ENCODE peak calls at places on chromosome 9, in nine cellular contexts. W, J, H, I, B, Y, K, O and Q are unnamed samples.

GRCh38 chr9:8647824-8648223 is 848.2 kb upstream of the DMAC1 start:
- DNase-seq in I (no peak), B (no peak), K (no peak), O (no peak), W (no peak), Y (no peak), H (no peak), J (peak; percentile 44), Q (no peak)

GRCh38 chr9:83906144-83906543 is 15.1 kb downstream of the KIF27 start:
- DNase-seq in B (no peak), O (no peak), I (no peak), H (no peak), Y (no peak), J (no peak), K (no peak), W (no peak), Q (no peak)

GRCh38 chr9:26426732-26427131 is 465.9 kb downstream of the CAAP1 start:
- DNase-seq in I (no peak), B (peak; percentile 37), K (no peak), J (peak; percentile 59), O (no peak), H (no peak), W (no peak), Y (peak; percentile 76), Q (no peak)

GRCh38 chr9:131545003-131545785 is at the start of gene PRRT1B:
- DNase-seq in H (no peak), B (peak; percentile 93), J (peak; percentile 52), K (peak; percentile 75), W (no peak), I (no peak), O (no peak), Y (no peak), Q (no peak)

GRCh38 chr9:130862747-130863146 is 27.7 kb downstream of the ABL1 start:
- DNase-seq in I (no peak), O (no peak), J (no peak), Y (no peak), K (no peak), W (no peak), H (peak; percentile 78), B (no peak), Q (no peak)

GRCh38 chr9:95993342-95993741 is 117.9 kb downstream of the ERCC6L2 start:
- DNase-seq in O (no peak), H (no peak), I (no peak), K (no peak), J (no peak), W (no peak), Y (no peak), B (no peak), Q (no peak)

GRCh38 chr9:34559616-34560546 is 29.6 kb downstream of the CNTFR start:
- DNase-seq in I (peak; percentile 52), H (no peak), W (peak; percentile 68), K (peak; percentile 69), O (no peak), B (no peak), Y (no peak), J (no peak), Q (peak; percentile 44)

GRCh38 chr9:76558465-76558864 is 99.5 kb downstream of the GCNT1 start:
- DNase-seq in J (no peak), O (no peak), W (no peak), H (no peak), Y (no peak), K (no peak), I (no peak), B (no peak), Q (no peak)

GRCh38 chr9:109972026-109973005 is 192.3 kb downstream of the PALM2AKAP2 start:
- DNase-seq in O (no peak), J (peak; percentile 10), H (no peak), K (no peak), I (no peak), W (no peak), B (no peak), Y (no peak), Q (no peak)

GRCh38 chr9:93582115-93582514 is 5.7 kb downstream of the PHF2 start:
- DNase-seq in J (peak; percentile 29), Y (peak; percentile 44), K (peak; percentile 74), H (no peak), B (no peak), I (no peak), O (no peak), W (no peak), Q (peak; percentile 13)

DNA sequence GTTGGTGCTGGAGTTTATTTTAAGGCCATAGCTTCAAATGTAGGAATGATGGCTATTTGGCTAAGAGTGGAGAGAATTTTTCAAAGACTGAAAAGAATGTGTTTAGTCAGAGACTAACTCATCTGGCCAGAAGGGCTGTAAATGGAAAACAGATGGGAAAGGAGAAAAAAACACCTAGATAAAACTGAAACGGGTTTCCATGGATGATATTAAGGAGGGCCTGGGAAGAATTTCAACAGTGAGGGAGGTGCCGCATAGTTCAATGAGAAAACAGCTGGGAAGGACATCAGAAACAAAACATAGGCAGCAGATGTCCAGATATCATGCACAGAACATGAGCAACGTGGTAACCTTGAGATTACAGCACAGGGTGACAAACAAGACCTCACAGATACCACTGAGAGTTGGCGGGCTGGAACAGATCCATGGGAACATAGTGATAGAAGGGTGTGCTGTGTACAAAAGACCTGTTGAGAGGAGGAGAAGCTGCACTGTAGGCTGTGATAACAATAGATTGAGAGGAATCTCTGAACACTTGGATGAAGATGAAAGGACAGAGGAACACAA is 31.2 kb upstream of the RAD23B start:
- DNase-seq in K (peak; percentile 21), W (peak; percentile 39), Y (no peak), H (no peak), O (no peak), B (no peak), I (peak; percentile 94), J (no peak), Q (no peak)
- H3K4me3 ChIP-seq in K (no peak overlapping the region), W (peak overlapping the region; percentile 55), Y (no peak overlapping the region), H (no peak overlapping the region), O (no peak overlapping the region), B (no peak overlapping the region), I (peak overlapping the region; percentile 9), J (no peak overlapping the region), Q (no peak overlapping the region)

GRCh38 chr9:133641861-133642595 is 5.9 kb downstream of the DBH start:
- DNase-seq in W (no peak), I (no peak), K (no peak), H (no peak), Y (no peak), B (peak; percentile 53), J (no peak), O (no peak), Q (no peak)

GRCh38 chr9:133640160-133640559 is 4.0 kb downstream of the DBH start:
- DNase-seq in K (no peak), I (no peak), W (no peak), O (no peak), J (no peak), Y (no peak), H (no peak), B (peak; percentile 52), Q (no peak)

GRCh38 chr9:133639613-133640012 is 3.5 kb downstream of the DBH start:
- DNase-seq in Y (no peak), B (peak; percentile 45), W (no peak), J (no peak), H (no peak), K (no peak), O (no peak), I (no peak), Q (no peak)

GRCh38 chr9:133641396-133641655 is 5.2 kb downstream of the DBH start:
- DNase-seq in O (no peak), W (no peak), B (peak; percentile 48), H (no peak), I (no peak), Y (no peak), J (no peak), K (no peak), Q (no peak)

DNA sequence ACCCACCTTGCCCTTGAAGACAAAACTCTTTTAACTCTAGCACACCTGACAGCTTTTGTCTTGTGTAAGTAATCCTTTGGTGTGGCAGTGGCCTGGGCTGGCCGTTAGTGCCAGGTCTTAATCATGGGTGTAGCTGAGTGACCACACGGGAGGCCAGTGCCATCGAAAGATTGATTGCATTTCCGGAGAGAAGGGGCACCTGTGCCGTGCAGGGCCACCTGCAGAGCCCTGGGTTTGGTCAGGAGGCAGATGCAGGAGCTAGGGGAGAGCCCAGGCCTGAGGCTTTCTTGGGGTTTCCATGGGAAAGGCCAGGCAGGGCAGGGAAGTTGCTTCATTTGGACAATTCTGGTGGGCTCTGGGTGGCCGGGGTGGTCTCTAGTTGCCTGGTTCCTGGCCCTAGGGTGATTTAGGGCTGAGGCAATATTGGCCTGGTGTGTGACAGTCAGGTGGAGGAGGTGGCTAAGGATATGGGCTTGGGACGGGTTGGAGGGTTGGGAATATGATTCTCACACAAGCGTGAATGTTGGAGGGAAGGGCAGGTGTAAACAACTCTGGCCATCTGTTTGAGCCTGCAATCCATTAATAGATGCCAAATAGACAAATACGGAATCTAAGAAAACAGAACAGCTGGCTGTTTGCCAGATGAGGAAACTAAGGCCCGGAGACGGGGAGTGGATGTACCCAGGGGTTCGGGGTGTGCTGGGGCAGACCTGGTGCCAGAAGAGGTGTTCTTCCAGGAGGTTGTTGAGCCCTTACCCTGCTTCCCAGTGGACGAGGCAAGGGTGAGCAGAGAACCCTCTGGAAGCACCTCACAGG is 4.6 kb downstream of the DBH start:
- DNase-seq in I (no peak), H (no peak), O (no peak), B (peak; percentile 41), J (no peak), W (no peak), K (no peak), Y (no peak), Q (no peak)
- H3K4me3 ChIP-seq in I (no peak overlapping the region), H (no peak overlapping the region), O (no peak overlapping the region), B (no peak overlapping the region), J (no peak overlapping the region), W (no peak overlapping the region), K (no peak overlapping the region), Y (no peak overlapping the region), Q (no peak overlapping the region)

GRCh38 chr9:101448680-101449070 is 13.1 kb upstream of the ALDOB start:
- DNase-seq in J (no peak), H (no peak), W (no peak), I (no peak), K (no peak), O (no peak), Y (no peak), B (no peak), Q (no peak)
- H3K4me3 ChIP-seq in J (no peak overlapping the region), H (peak overlapping the region; percentile 51), W (peak overlapping the region; percentile 80), I (no peak overlapping the region), K (no peak overlapping the region), O (no peak overlapping the region), Y (no peak overlapping the region), B (no peak overlapping the region), Q (no peak overlapping the region)

GRCh38 chr9:68704804-68705635 is at the start of gene PIP5K1B:
- DNase-seq in Y (peak; percentile 92), K (peak; percentile 89), W (peak; percentile 54), H (peak; percentile 83), I (peak; percentile 61), B (peak; percentile 97), J (peak; percentile 89), O (no peak), Q (peak; percentile 87)

GRCh38 chr9:68703672-68704071 is 1.4 kb upstream of the PIP5K1B start:
- DNase-seq in O (no peak), W (no peak), Y (no peak), H (no peak), B (no peak), J (no peak), I (no peak), K (no peak), Q (no peak)

GRCh38 chr9:68705636-68706578 is 867 bp downstream of the PIP5K1B start:
- DNase-seq in I (peak; percentile 6), J (peak; percentile 52), H (peak; percentile 63), K (peak; percentile 12), O (no peak), Y (peak; percentile 63), B (peak; percentile 81), W (peak; percentile 33), Q (peak; percentile 45)

GRCh38 chr9:68702493-68702892 is 2.5 kb upstream of the PIP5K1B start:
- DNase-seq in H (no peak), B (no peak), O (no peak), K (peak; percentile 47), W (peak; percentile 72), I (no peak), Y (no peak), J (peak; percentile 3), Q (no peak)

GRCh38 chr9:68704498-68704803 is 589 bp upstream of the PIP5K1B start:
- DNase-seq in I (no peak), H (peak; percentile 67), Y (no peak), K (no peak), W (no peak), J (no peak), O (no peak), B (no peak), Q (no peak)
- H3K4me3 ChIP-seq in I (no peak overlapping the region), H (peak overlapping the region; percentile 68), Y (peak overlapping the region; percentile 85), K (peak overlapping the region; percentile 84), W (peak overlapping the region; percentile 67), J (no peak overlapping the region), O (no peak overlapping the region), B (peak overlapping the region; percentile 61), Q (peak overlapping the region; percentile 81)